ENCODE peak calls at places on chromosomes 4 and X, in four cellular contexts. One of them, this sample, is unnamed.

GRCh38 chr4:61657016-61657415 is 456.9 kb downstream of the ADGRL3 start:
- DNase-seq in right atrium auricular region: no peak
- DNase-seq in CD4-positive, alpha-beta T cell: no peak
- DNase-seq in CD8-positive, alpha-beta T cell: no peak
- DNase-seq in this sample: no peak

GRCh38 chrX:37509349-37509748 is 62.1 kb upstream of the LANCL3 start:
- DNase-seq in right atrium auricular region: no peak
- DNase-seq in CD4-positive, alpha-beta T cell: no peak
- DNase-seq in CD8-positive, alpha-beta T cell: no peak
- DNase-seq in this sample: no peak

GRCh38 chrX:16786791-16787735 is 797 bp downstream of the TXLNG start:
- DNase-seq in right atrium auricular region: no peak
- DNase-seq in CD4-positive, alpha-beta T cell: peak
- DNase-seq in CD8-positive, alpha-beta T cell: peak
- DNase-seq in this sample: no peak

GRCh38 chrX:108199691-108200090 is 108.1 kb downstream of the ATG4A start:
- DNase-seq in right atrium auricular region: no peak
- DNase-seq in CD4-positive, alpha-beta T cell: no peak
- DNase-seq in CD8-positive, alpha-beta T cell: no peak
- DNase-seq in this sample: no peak

GRCh38 chr4:163193717-163194116 is 27.0 kb upstream of the NAF1 start:
- DNase-seq in right atrium auricular region: no peak
- DNase-seq in CD4-positive, alpha-beta T cell: no peak
- DNase-seq in CD8-positive, alpha-beta T cell: no peak
- DNase-seq in this sample: no peak

GRCh38 chrX:20063153-20063552 is 53.6 kb downstream of the MAP7D2 start:
- DNase-seq in right atrium auricular region: no peak
- DNase-seq in CD4-positive, alpha-beta T cell: no peak
- DNase-seq in CD8-positive, alpha-beta T cell: no peak
- DNase-seq in this sample: no peak

GRCh38 chr4:11475871-11476270 is 47.2 kb upstream of the HS3ST1 start:
- DNase-seq in right atrium auricular region: no peak
- DNase-seq in CD4-positive, alpha-beta T cell: no peak
- DNase-seq in CD8-positive, alpha-beta T cell: no peak
- DNase-seq in this sample: no peak

GRCh38 chr4:165873298-165874071 is 448 bp downstream of the TLL1 start:
- DNase-seq in right atrium auricular region: no peak
- DNase-seq in CD4-positive, alpha-beta T cell: no peak
- DNase-seq in CD8-positive, alpha-beta T cell: no peak
- DNase-seq in this sample: peak

GRCh38 chr4:54767376-54767775 is 109.6 kb downstream of the KIT start:
- DNase-seq in right atrium auricular region: no peak
- DNase-seq in CD4-positive, alpha-beta T cell: no peak
- DNase-seq in CD8-positive, alpha-beta T cell: no peak
- DNase-seq in this sample: no peak

GRCh38 chr4:7464259-7464655 is 29.5 kb upstream of the PSAPL1 start:
- DNase-seq in right atrium auricular region: no peak
- DNase-seq in CD4-positive, alpha-beta T cell: no peak
- DNase-seq in CD8-positive, alpha-beta T cell: no peak
- DNase-seq in this sample: no peak

GRCh38 chrX:74187211-74187610 is 116.8 kb upstream of the ZCCHC13 start:
- DNase-seq in right atrium auricular region: no peak
- DNase-seq in CD4-positive, alpha-beta T cell: no peak
- DNase-seq in CD8-positive, alpha-beta T cell: no peak
- DNase-seq in this sample: no peak

GRCh38 chrX:107708762-107709161 is 66.8 kb downstream of the TSC22D3 start:
- DNase-seq in right atrium auricular region: no peak
- DNase-seq in CD4-positive, alpha-beta T cell: no peak
- DNase-seq in CD8-positive, alpha-beta T cell: no peak
- DNase-seq in this sample: no peak

GRCh38 chr4:70969076-70969475 is 24.4 kb upstream of the DCK start:
- DNase-seq in right atrium auricular region: no peak
- DNase-seq in CD4-positive, alpha-beta T cell: no peak
- DNase-seq in CD8-positive, alpha-beta T cell: no peak
- DNase-seq in this sample: no peak

GRCh38 chr4:13268713-13269112 is 215.4 kb downstream of the RAB28 start:
- DNase-seq in right atrium auricular region: no peak
- DNase-seq in CD4-positive, alpha-beta T cell: no peak
- DNase-seq in CD8-positive, alpha-beta T cell: no peak
- DNase-seq in this sample: no peak

GRCh38 chr4:137075586-137075985 is 456.7 kb downstream of the PCDH18 start:
- DNase-seq in right atrium auricular region: no peak
- DNase-seq in CD4-positive, alpha-beta T cell: no peak
- DNase-seq in CD8-positive, alpha-beta T cell: no peak
- DNase-seq in this sample: no peak

GRCh38 chr4:137065306-137065705 is 467.0 kb downstream of the PCDH18 start:
- DNase-seq in right atrium auricular region: no peak
- DNase-seq in CD4-positive, alpha-beta T cell: no peak
- DNase-seq in CD8-positive, alpha-beta T cell: no peak
- DNase-seq in this sample: no peak

GRCh38 chr4:137069473-137069872 is 462.8 kb downstream of the PCDH18 start:
- DNase-seq in right atrium auricular region: no peak
- DNase-seq in CD4-positive, alpha-beta T cell: no peak
- DNase-seq in CD8-positive, alpha-beta T cell: no peak
- DNase-seq in this sample: no peak

GRCh38 chr4:137070614-137071013 is 461.7 kb downstream of the PCDH18 start:
- DNase-seq in right atrium auricular region: no peak
- DNase-seq in CD4-positive, alpha-beta T cell: no peak
- DNase-seq in CD8-positive, alpha-beta T cell: no peak
- DNase-seq in this sample: no peak
- TF ChIP-seq CTCF in right atrium auricular region: no peak
- TF ChIP-seq CTCF in CD4-positive, alpha-beta T cell: no peak
- TF ChIP-seq CTCF in CD8-positive, alpha-beta T cell: no peak
- TF ChIP-seq CTCF in this sample: no peak

DNA sequence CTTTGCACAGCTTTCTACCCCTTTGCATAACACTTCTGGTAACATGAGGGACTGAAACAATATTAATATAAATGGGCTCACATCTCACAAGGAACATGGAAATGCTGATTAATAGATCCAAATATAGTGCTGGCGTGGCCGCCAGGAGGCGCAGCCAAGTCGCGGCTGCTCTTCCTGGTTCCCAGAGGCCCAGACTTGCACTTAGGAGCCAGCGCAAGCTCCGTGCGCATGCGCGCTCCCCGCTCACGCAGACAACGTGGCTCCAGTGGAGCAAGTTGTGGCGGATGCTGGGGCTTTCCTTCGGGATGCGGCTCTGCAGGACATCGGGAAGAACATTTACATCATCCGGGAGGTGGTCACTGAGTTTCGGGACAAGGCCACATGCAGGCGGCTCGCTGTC is 318.3 kb upstream of the SLC7A11 start:
- DNase-seq in right atrium auricular region: no peak
- DNase-seq in CD4-positive, alpha-beta T cell: no peak
- DNase-seq in CD8-positive, alpha-beta T cell: no peak
- DNase-seq in this sample: no peak
- TF ChIP-seq CTCF in right atrium auricular region: no peak
- TF ChIP-seq CTCF in CD4-positive, alpha-beta T cell: no peak
- TF ChIP-seq CTCF in CD8-positive, alpha-beta T cell: no peak
- TF ChIP-seq CTCF in this sample: no peak

GRCh38 chrX:11528623-11529022 is 137.1 kb downstream of the ARHGAP6 start:
- DNase-seq in right atrium auricular region: no peak
- DNase-seq in CD4-positive, alpha-beta T cell: no peak
- DNase-seq in CD8-positive, alpha-beta T cell: no peak
- DNase-seq in this sample: no peak

GRCh38 chrX:11533211-11533651 is 132.5 kb downstream of the ARHGAP6 start:
- DNase-seq in right atrium auricular region: no peak
- DNase-seq in CD4-positive, alpha-beta T cell: no peak
- DNase-seq in CD8-positive, alpha-beta T cell: no peak
- DNase-seq in this sample: no peak

GRCh38 chrX:11530621-11531020 is 135.1 kb downstream of the ARHGAP6 start:
- DNase-seq in right atrium auricular region: no peak
- DNase-seq in CD4-positive, alpha-beta T cell: no peak
- DNase-seq in CD8-positive, alpha-beta T cell: no peak
- DNase-seq in this sample: no peak

GRCh38 chrX:11532291-11533075 is 133.2 kb downstream of the ARHGAP6 start:
- DNase-seq in right atrium auricular region: no peak
- DNase-seq in CD4-positive, alpha-beta T cell: no peak
- DNase-seq in CD8-positive, alpha-beta T cell: no peak
- DNase-seq in this sample: no peak

GRCh38 chrX:11531226-11531625 is 134.5 kb downstream of the ARHGAP6 start:
- DNase-seq in right atrium auricular region: no peak
- DNase-seq in CD4-positive, alpha-beta T cell: no peak
- DNase-seq in CD8-positive, alpha-beta T cell: no peak
- DNase-seq in this sample: no peak
- TF ChIP-seq CTCF in right atrium auricular region: peak
- TF ChIP-seq CTCF in CD4-positive, alpha-beta T cell: no peak
- TF ChIP-seq CTCF in CD8-positive, alpha-beta T cell: no peak
- TF ChIP-seq CTCF in this sample: peak

GRCh38 chrX:153781428-153782047 is 697 bp downstream of the SRPK3 start:
- DNase-seq in right atrium auricular region: no peak
- DNase-seq in CD4-positive, alpha-beta T cell: no peak
- DNase-seq in CD8-positive, alpha-beta T cell: no peak
- DNase-seq in this sample: no peak

GRCh38 chrX:153782871-153783270 is 2.0 kb downstream of the SRPK3 start:
- DNase-seq in right atrium auricular region: no peak
- DNase-seq in CD4-positive, alpha-beta T cell: no peak
- DNase-seq in CD8-positive, alpha-beta T cell: no peak
- DNase-seq in this sample: no peak

GRCh38 chrX:153780678-153781427 is at the start of gene SRPK3:
- DNase-seq in right atrium auricular region: no peak
- DNase-seq in CD4-positive, alpha-beta T cell: no peak
- DNase-seq in CD8-positive, alpha-beta T cell: no peak
- DNase-seq in this sample: no peak

GRCh38 chrX:153783378-153784013 is 2.7 kb downstream of the SRPK3 start:
- DNase-seq in right atrium auricular region: no peak
- DNase-seq in CD4-positive, alpha-beta T cell: no peak
- DNase-seq in CD8-positive, alpha-beta T cell: no peak
- DNase-seq in this sample: no peak

GRCh38 chrX:153782324-153782723 is 1.5 kb downstream of the SRPK3 start:
- DNase-seq in right atrium auricular region: no peak
- DNase-seq in CD4-positive, alpha-beta T cell: no peak
- DNase-seq in CD8-positive, alpha-beta T cell: no peak
- DNase-seq in this sample: no peak
- TF ChIP-seq CTCF in right atrium auricular region: peak
- TF ChIP-seq CTCF in CD4-positive, alpha-beta T cell: no peak
- TF ChIP-seq CTCF in CD8-positive, alpha-beta T cell: no peak
- TF ChIP-seq CTCF in this sample: no peak

DNA sequence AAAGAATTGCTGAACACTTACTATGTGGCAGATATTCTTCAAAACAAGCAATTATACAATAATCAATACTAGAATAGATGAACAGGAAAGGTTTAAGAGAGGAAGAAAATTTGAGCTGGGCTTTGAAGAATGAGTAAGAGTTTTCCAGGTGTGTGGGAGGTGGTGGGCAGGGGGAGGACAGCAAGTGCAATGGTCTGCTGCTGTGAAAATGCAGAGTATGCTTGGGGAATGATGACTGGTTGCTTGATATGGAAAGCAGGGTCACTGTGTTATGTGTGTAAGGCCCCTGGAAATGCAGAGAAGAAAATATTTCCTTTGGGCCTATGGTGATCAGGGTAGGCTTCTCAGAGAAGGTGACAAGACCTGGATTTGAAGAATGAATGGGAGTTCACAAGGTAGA is 300.3 kb downstream of the CAMK2D start:
- DNase-seq in right atrium auricular region: no peak
- DNase-seq in CD4-positive, alpha-beta T cell: no peak
- DNase-seq in CD8-positive, alpha-beta T cell: no peak
- DNase-seq in this sample: no peak
- TF ChIP-seq CTCF in right atrium auricular region: no peak
- TF ChIP-seq CTCF in CD4-positive, alpha-beta T cell: no peak
- TF ChIP-seq CTCF in CD8-positive, alpha-beta T cell: no peak
- TF ChIP-seq CTCF in this sample: no peak

GRCh38 chrX:69133561-69134542 is 31.4 kb downstream of the PJA1 start:
- DNase-seq in right atrium auricular region: no peak
- DNase-seq in CD4-positive, alpha-beta T cell: no peak
- DNase-seq in CD8-positive, alpha-beta T cell: no peak
- DNase-seq in this sample: no peak
- TF ChIP-seq CTCF in right atrium auricular region: peak
- TF ChIP-seq CTCF in CD4-positive, alpha-beta T cell: no peak
- TF ChIP-seq CTCF in CD8-positive, alpha-beta T cell: no peak
- TF ChIP-seq CTCF in this sample: peak

DNA sequence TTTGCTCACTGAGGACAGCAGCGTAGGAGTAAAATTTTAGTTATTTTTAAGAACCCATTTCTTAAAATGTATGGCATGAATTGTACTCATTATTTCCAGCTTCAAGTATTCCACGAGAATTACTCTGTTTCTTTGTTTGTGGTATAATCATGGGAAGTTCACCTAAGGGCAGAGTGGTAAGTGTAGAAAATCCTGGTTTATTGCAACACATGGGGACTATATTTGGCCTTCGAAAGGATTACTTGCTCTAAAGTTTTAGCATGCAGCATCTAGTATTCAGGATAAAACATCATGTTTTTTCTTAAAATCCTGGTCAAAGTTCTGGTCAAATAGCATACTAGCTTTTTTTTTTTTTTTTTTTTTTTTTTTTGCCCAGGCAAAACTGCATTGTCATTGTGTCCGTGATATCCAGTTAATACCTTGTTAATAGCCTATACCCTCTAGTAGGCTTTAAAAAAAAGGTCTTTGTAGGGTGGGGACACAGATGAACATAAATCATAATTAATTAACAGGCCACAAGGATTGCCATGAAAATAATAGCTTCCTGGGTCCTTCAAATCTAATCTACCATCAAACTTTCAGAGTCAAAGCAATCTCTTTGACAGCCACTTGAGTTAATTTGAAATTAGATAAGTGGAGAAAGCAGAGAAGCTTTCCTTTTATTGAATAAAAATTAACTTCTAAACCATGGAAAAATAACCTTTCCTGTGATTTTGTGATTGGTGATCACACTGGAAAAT is 44.6 kb upstream of the VEGFC start:
- DNase-seq in right atrium auricular region: no peak
- DNase-seq in CD4-positive, alpha-beta T cell: no peak
- DNase-seq in CD8-positive, alpha-beta T cell: no peak
- DNase-seq in this sample: no peak
- TF ChIP-seq CTCF in right atrium auricular region: no peak
- TF ChIP-seq CTCF in CD4-positive, alpha-beta T cell: no peak
- TF ChIP-seq CTCF in CD8-positive, alpha-beta T cell: no peak
- TF ChIP-seq CTCF in this sample: no peak

GRCh38 chrX:15471016-15471415 is 22.1 kb downstream of the PIR start:
- DNase-seq in right atrium auricular region: peak
- DNase-seq in CD4-positive, alpha-beta T cell: no peak
- DNase-seq in CD8-positive, alpha-beta T cell: peak
- DNase-seq in this sample: no peak

GRCh38 chrX:15465347-15465746 is 27.8 kb downstream of the PIR start:
- DNase-seq in right atrium auricular region: no peak
- DNase-seq in CD4-positive, alpha-beta T cell: no peak
- DNase-seq in CD8-positive, alpha-beta T cell: no peak
- DNase-seq in this sample: no peak

GRCh38 chrX:15469613-15470012 is 23.5 kb downstream of the PIR start:
- DNase-seq in right atrium auricular region: no peak
- DNase-seq in CD4-positive, alpha-beta T cell: no peak
- DNase-seq in CD8-positive, alpha-beta T cell: no peak
- DNase-seq in this sample: no peak

GRCh38 chrX:15465896-15466651 is 27.1 kb downstream of the PIR start:
- DNase-seq in right atrium auricular region: no peak
- DNase-seq in CD4-positive, alpha-beta T cell: no peak
- DNase-seq in CD8-positive, alpha-beta T cell: no peak
- DNase-seq in this sample: no peak

DNA sequence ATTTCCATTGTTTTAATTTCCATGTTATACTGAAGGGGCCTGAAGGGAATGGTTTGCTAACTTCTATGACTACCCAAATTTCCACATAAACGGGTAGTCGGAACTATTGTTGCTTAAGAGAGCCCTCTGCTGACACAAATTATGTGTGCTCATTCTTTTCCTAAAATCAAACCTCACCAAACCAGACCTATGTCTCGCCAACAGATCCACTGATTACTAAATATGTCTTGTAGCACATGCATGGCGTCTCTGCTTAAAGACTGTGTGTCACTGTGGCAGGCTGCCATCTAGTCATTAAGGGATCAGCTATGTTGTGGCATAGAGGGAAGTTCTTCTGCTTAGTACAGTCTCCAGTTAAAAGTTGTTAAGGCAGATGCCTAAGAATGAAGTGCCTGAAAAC is 25.1 kb downstream of the PIR start:
- DNase-seq in right atrium auricular region: peak
- DNase-seq in CD4-positive, alpha-beta T cell: no peak
- DNase-seq in CD8-positive, alpha-beta T cell: no peak
- DNase-seq in this sample: no peak
- TF ChIP-seq CTCF in right atrium auricular region: peak
- TF ChIP-seq CTCF in CD4-positive, alpha-beta T cell: peak
- TF ChIP-seq CTCF in CD8-positive, alpha-beta T cell: no peak
- TF ChIP-seq CTCF in this sample: peak

This sample was measured in type B pancreatic cell.